ENCODE peak calls at places on chromosomes 5 and 9, in five cellular contexts. One of them, this sample, is unnamed. For H3K4me1, the result is how much of the 10 kb centered on the place peaks cover.

GRCh38 chr9:133782157-133783130 is 44.3 kb upstream of the SARDH start:
- DNase-seq in OCI-LY7: peak
- DNase-seq in mesendoderm: peak
- DNase-seq in GM23248: peak
- DNase-seq in stomach: peak
- DNase-seq in this sample: peak

GRCh38 chr9:8074645-8075044 is 275.1 kb upstream of the DMAC1 start:
- DNase-seq in OCI-LY7: no peak
- DNase-seq in mesendoderm: no peak
- DNase-seq in GM23248: no peak
- DNase-seq in stomach: no peak
- DNase-seq in this sample: no peak

GRCh38 chr9:130371196-130371966 is 73.4 kb upstream of the ASS1 start:
- DNase-seq in OCI-LY7: no peak
- DNase-seq in mesendoderm: peak
- DNase-seq in GM23248: peak
- DNase-seq in stomach: no peak
- DNase-seq in this sample: no peak

GRCh38 chr9:134698111-134698510 is 56.5 kb downstream of the COL5A1 start:
- DNase-seq in OCI-LY7: no peak
- DNase-seq in mesendoderm: no peak
- DNase-seq in GM23248: no peak
- DNase-seq in stomach: no peak
- DNase-seq in this sample: peak

GRCh38 chr5:170861855-170862766 is at the start of gene RANBP17:
- DNase-seq in OCI-LY7: no peak
- DNase-seq in mesendoderm: peak
- DNase-seq in GM23248: peak
- DNase-seq in stomach: peak
- DNase-seq in this sample: peak

GRCh38 chr9:122206118-122207046 is 22.4 kb downstream of the LHX6 start:
- DNase-seq in OCI-LY7: no peak
- DNase-seq in mesendoderm: no peak
- DNase-seq in GM23248: peak
- DNase-seq in stomach: no peak
- DNase-seq in this sample: peak

GRCh38 chr5:55385227-55385626 is 77.4 kb downstream of the MTREX start:
- DNase-seq in OCI-LY7: no peak
- DNase-seq in mesendoderm: peak
- DNase-seq in GM23248: no peak
- DNase-seq in stomach: no peak
- DNase-seq in this sample: no peak

GRCh38 chr5:107378218-107378899 is 292.4 kb downstream of the EFNA5 start:
- DNase-seq in OCI-LY7: peak
- DNase-seq in mesendoderm: no peak
- DNase-seq in GM23248: no peak
- DNase-seq in stomach: no peak
- DNase-seq in this sample: no peak

GRCh38 chr5:88515881-88516819 is 247.5 kb upstream of the TMEM161B start:
- DNase-seq in OCI-LY7: no peak
- DNase-seq in mesendoderm: no peak
- DNase-seq in GM23248: no peak
- DNase-seq in stomach: no peak
- DNase-seq in this sample: no peak

GRCh38 chr5:103211858-103212500 is 46.6 kb upstream of the MACIR start:
- DNase-seq in OCI-LY7: no peak
- DNase-seq in mesendoderm: no peak
- DNase-seq in GM23248: no peak
- DNase-seq in stomach: no peak
- DNase-seq in this sample: no peak

GRCh38 chr5:132234684-132235062 is 7.0 kb upstream of the P4HA2 start:
- DNase-seq in OCI-LY7: no peak
- DNase-seq in mesendoderm: no peak
- DNase-seq in GM23248: no peak
- DNase-seq in stomach: no peak
- DNase-seq in this sample: no peak

GRCh38 chr5:168162464-168162863 is 129.0 kb upstream of the WWC1 start:
- DNase-seq in OCI-LY7: no peak
- DNase-seq in mesendoderm: peak
- DNase-seq in GM23248: no peak
- DNase-seq in stomach: no peak
- DNase-seq in this sample: no peak

GRCh38 chr9:95268681-95269080 is 48.8 kb downstream of the FANCC start:
- DNase-seq in OCI-LY7: peak
- DNase-seq in mesendoderm: peak
- DNase-seq in GM23248: peak
- DNase-seq in stomach: no peak
- DNase-seq in this sample: no peak

GRCh38 chr5:113005454-113005853 is 28.9 kb downstream of the DCP2 start:
- DNase-seq in OCI-LY7: no peak
- DNase-seq in mesendoderm: no peak
- DNase-seq in GM23248: peak
- DNase-seq in stomach: no peak
- DNase-seq in this sample: no peak

GRCh38 chr5:177389368-177390169 is 5.3 kb downstream of the SLC34A1 start:
- DNase-seq in OCI-LY7: peak
- DNase-seq in mesendoderm: peak
- DNase-seq in GM23248: peak
- DNase-seq in stomach: no peak
- DNase-seq in this sample: no peak

GRCh38 chr9:106860731-106861584 is 2.0 kb upstream of the ZNF462 start:
- DNase-seq in OCI-LY7: no peak
- DNase-seq in mesendoderm: peak
- DNase-seq in GM23248: peak
- DNase-seq in stomach: no peak
- DNase-seq in this sample: peak

GRCh38 chr5:69498384-69498783 is 5.8 kb downstream of the OCLN start:
- DNase-seq in OCI-LY7: no peak
- DNase-seq in mesendoderm: peak
- DNase-seq in GM23248: peak
- DNase-seq in stomach: no peak
- DNase-seq in this sample: no peak

GRCh38 chr5:122163151-122164069 is 34.1 kb downstream of the ZNF474 start:
- DNase-seq in OCI-LY7: no peak
- DNase-seq in mesendoderm: peak
- DNase-seq in GM23248: peak
- DNase-seq in stomach: no peak
- DNase-seq in this sample: no peak

GRCh38 chr9:133563286-133564213 is 29.0 kb downstream of the ADAMTSL2 start:
- DNase-seq in OCI-LY7: no peak
- DNase-seq in mesendoderm: no peak
- DNase-seq in GM23248: peak
- DNase-seq in stomach: no peak
- DNase-seq in this sample: no peak

GRCh38 chr9:70586506-70586905 is 172.0 kb upstream of the KLF9 start:
- DNase-seq in OCI-LY7: no peak
- DNase-seq in mesendoderm: no peak
- DNase-seq in GM23248: peak
- DNase-seq in stomach: no peak
- DNase-seq in this sample: no peak

GRCh38 chr5:176578391-176578808 is 29.3 kb downstream of the CDHR2 start:
- DNase-seq in OCI-LY7: peak
- DNase-seq in mesendoderm: peak
- DNase-seq in GM23248: peak
- DNase-seq in stomach: peak
- DNase-seq in this sample: no peak

GRCh38 chr5:29853711-29854110 is 1339.8 kb upstream of the CDH6 start:
- DNase-seq in OCI-LY7: no peak
- DNase-seq in mesendoderm: peak
- DNase-seq in GM23248: no peak
- DNase-seq in stomach: no peak
- DNase-seq in this sample: no peak

GRCh38 chr9:91032056-91032455 is 230.4 kb downstream of the SYK start:
- DNase-seq in OCI-LY7: no peak
- DNase-seq in mesendoderm: no peak
- DNase-seq in GM23248: no peak
- DNase-seq in stomach: no peak
- DNase-seq in this sample: peak

GRCh38 chr5:128629162-128629561 is 91.1 kb upstream of the FBN2 start:
- DNase-seq in OCI-LY7: no peak
- DNase-seq in mesendoderm: peak
- DNase-seq in GM23248: peak
- DNase-seq in stomach: no peak
- DNase-seq in this sample: no peak

GRCh38 chr5:53360811-53361210 is 119.6 kb upstream of the FST start:
- DNase-seq in OCI-LY7: no peak
- DNase-seq in mesendoderm: no peak
- DNase-seq in GM23248: peak
- DNase-seq in stomach: no peak
- DNase-seq in this sample: no peak

GRCh38 chr5:128815201-128815600 is 150.1 kb upstream of the SLC27A6 start:
- DNase-seq in OCI-LY7: no peak
- DNase-seq in mesendoderm: peak
- DNase-seq in GM23248: no peak
- DNase-seq in stomach: no peak
- DNase-seq in this sample: no peak

GRCh38 chr9:130713286-130713975 is 19.9 kb downstream of the EXOSC2 start:
- DNase-seq in OCI-LY7: peak
- DNase-seq in mesendoderm: peak
- DNase-seq in GM23248: peak
- DNase-seq in stomach: no peak
- DNase-seq in this sample: peak

GRCh38 chr9:23830949-23831730 is 5.1 kb upstream of the ELAVL2 start:
- DNase-seq in OCI-LY7: no peak
- DNase-seq in mesendoderm: peak
- DNase-seq in GM23248: no peak
- DNase-seq in stomach: no peak
- DNase-seq in this sample: no peak

GRCh38 chr9:133572821-133573361 is 36.3 kb downstream of the FAM163B start:
- DNase-seq in OCI-LY7: no peak
- DNase-seq in mesendoderm: no peak
- DNase-seq in GM23248: peak
- DNase-seq in stomach: peak
- DNase-seq in this sample: no peak

GRCh38 chr9:106753155-106753671 is 109.8 kb upstream of the ZNF462 start:
- DNase-seq in OCI-LY7: peak
- DNase-seq in mesendoderm: peak
- DNase-seq in GM23248: no peak
- DNase-seq in stomach: no peak
- DNase-seq in this sample: no peak

GRCh38 chr9:96487949-96488348 is 38.0 kb downstream of the HABP4 start:
- DNase-seq in OCI-LY7: no peak
- DNase-seq in mesendoderm: no peak
- DNase-seq in GM23248: peak
- DNase-seq in stomach: no peak
- DNase-seq in this sample: no peak

GRCh38 chr9:136529516-136530471 is 16.1 kb downstream of the NOTCH1 start:
- DNase-seq in OCI-LY7: no peak
- DNase-seq in mesendoderm: peak
- DNase-seq in GM23248: no peak
- DNase-seq in stomach: no peak
- DNase-seq in this sample: no peak
- H3K4me1 ChIP-seq in OCI-LY7: under half
- H3K4me1 ChIP-seq in mesendoderm: under half
- H3K4me1 ChIP-seq in GM23248: under half
- H3K4me1 ChIP-seq in stomach: half or more
- H3K4me1 ChIP-seq in this sample: half or more

DNA sequence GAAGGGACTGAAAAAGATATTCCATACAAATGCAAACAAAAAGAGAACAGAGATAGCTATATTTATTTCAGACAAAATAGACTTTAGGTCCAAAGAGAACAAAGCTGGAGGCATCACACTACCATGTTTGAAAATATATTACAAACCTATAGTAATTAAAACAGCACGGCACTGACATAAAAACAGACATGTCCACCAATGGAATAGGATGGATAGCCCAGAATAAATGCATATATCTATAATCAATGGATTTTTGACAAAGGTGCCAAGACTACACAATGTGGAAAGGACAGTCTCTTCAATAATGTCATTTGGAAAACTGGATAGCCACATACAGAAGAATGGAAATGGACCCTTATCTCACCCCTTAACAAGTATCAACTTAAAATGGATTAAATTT is 10.2 kb downstream of the PRKAA1 start:
- DNase-seq in OCI-LY7: no peak
- DNase-seq in mesendoderm: no peak
- DNase-seq in GM23248: no peak
- DNase-seq in stomach: no peak
- DNase-seq in this sample: no peak
- H3K27ac ChIP-seq in OCI-LY7: no peak
- H3K27ac ChIP-seq in mesendoderm: no peak
- H3K27ac ChIP-seq in GM23248: no peak
- H3K27ac ChIP-seq in stomach: no peak
- H3K27ac ChIP-seq in this sample: no peak

GRCh38 chr9:37005517-37006140 is 28.4 kb downstream of the PAX5 start:
- DNase-seq in OCI-LY7: no peak
- DNase-seq in mesendoderm: no peak
- DNase-seq in GM23248: no peak
- DNase-seq in stomach: no peak
- DNase-seq in this sample: no peak

GRCh38 chr9:37010180-37010579 is 23.9 kb downstream of the PAX5 start:
- DNase-seq in OCI-LY7: no peak
- DNase-seq in mesendoderm: no peak
- DNase-seq in GM23248: no peak
- DNase-seq in stomach: no peak
- DNase-seq in this sample: no peak

GRCh38 chr9:37010976-37011375 is 23.1 kb downstream of the PAX5 start:
- DNase-seq in OCI-LY7: no peak
- DNase-seq in mesendoderm: no peak
- DNase-seq in GM23248: no peak
- DNase-seq in stomach: no peak
- DNase-seq in this sample: no peak

GRCh38 chr9:37007295-37007694 is 26.8 kb downstream of the PAX5 start:
- DNase-seq in OCI-LY7: no peak
- DNase-seq in mesendoderm: no peak
- DNase-seq in GM23248: no peak
- DNase-seq in stomach: no peak
- DNase-seq in this sample: no peak

DNA sequence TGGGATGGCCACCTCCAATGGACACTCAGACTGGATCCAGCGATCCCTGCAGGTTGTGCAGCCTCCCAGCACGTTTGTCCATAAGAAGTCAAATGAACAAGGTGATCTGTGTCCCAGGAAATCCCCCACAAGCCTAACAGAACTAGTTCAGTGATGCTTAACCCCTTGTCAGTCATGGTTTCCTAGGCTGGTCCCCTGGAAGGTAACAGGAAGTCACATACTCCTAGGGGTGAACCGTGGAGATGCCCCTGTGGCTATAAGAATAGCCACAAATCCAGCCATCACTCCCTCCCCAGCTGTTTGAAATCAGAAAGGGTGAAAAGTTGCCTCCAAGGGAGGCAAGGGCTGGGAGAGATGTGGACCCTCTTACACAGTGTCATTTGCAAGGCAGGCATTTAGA is 22.5 kb downstream of the PAX5 start:
- DNase-seq in OCI-LY7: peak
- DNase-seq in mesendoderm: no peak
- DNase-seq in GM23248: no peak
- DNase-seq in stomach: no peak
- DNase-seq in this sample: no peak
- H3K4me1 ChIP-seq in OCI-LY7: half or more
- H3K4me1 ChIP-seq in mesendoderm: under half
- H3K4me1 ChIP-seq in GM23248: under half
- H3K4me1 ChIP-seq in stomach: under half
- H3K4me1 ChIP-seq in this sample: under half

GRCh38 chr5:81965510-81965909 is 6.3 kb upstream of the ATG10 start:
- DNase-seq in OCI-LY7: no peak
- DNase-seq in mesendoderm: peak
- DNase-seq in GM23248: peak
- DNase-seq in stomach: no peak
- DNase-seq in this sample: no peak
- H3K27ac ChIP-seq in OCI-LY7: no peak
- H3K27ac ChIP-seq in mesendoderm: no peak
- H3K27ac ChIP-seq in GM23248: no peak
- H3K27ac ChIP-seq in stomach: no peak
- H3K27ac ChIP-seq in this sample: no peak

This sample was measured in kidney.